ENCODE peak calls at places on chromosomes 7 and 10, in nine cellular contexts. One of them, this sample, is unnamed.

GRCh38 chr10:25851548-25851947 is 82.5 kb upstream of the MYO3A start:
- DNase-seq in NCI-H1092 treated with DMSO at 0.1 percent for 48 hours: no peak
- DNase-seq in GM10248: no peak
- DNase-seq in NCI-H460: no peak
- DNase-seq in neural crest cell: no peak
- DNase-seq in aorta: no peak
- DNase-seq in activated T-helper 1 cell treated with Interleukin-2 at 50 U/mL for 16 hours: no peak
- DNase-seq in pons: no peak
- DNase-seq in SHP77: no peak
- DNase-seq in this sample: no peak

GRCh38 chr10:103685880-103686669 is 169.3 kb downstream of the SH3PXD2A start:
- DNase-seq in NCI-H1092 treated with DMSO at 0.1 percent for 48 hours: peak
- DNase-seq in GM10248: peak
- DNase-seq in NCI-H460: peak
- DNase-seq in neural crest cell: peak
- DNase-seq in aorta: peak
- DNase-seq in activated T-helper 1 cell treated with Interleukin-2 at 50 U/mL for 16 hours: peak
- DNase-seq in pons: peak
- DNase-seq in SHP77: peak
- DNase-seq in this sample: peak

GRCh38 chr7:2542924-2543871 is 12.1 kb downstream of the BRAT1 start:
- DNase-seq in NCI-H1092 treated with DMSO at 0.1 percent for 48 hours: no peak
- DNase-seq in GM10248: no peak
- DNase-seq in NCI-H460: no peak
- DNase-seq in neural crest cell: no peak
- DNase-seq in aorta: no peak
- DNase-seq in activated T-helper 1 cell treated with Interleukin-2 at 50 U/mL for 16 hours: no peak
- DNase-seq in pons: no peak
- DNase-seq in SHP77: no peak
- DNase-seq in this sample: no peak

GRCh38 chr10:69428138-69428537 is 11.4 kb upstream of the TACR2 start:
- DNase-seq in NCI-H1092 treated with DMSO at 0.1 percent for 48 hours: peak
- DNase-seq in GM10248: no peak
- DNase-seq in NCI-H460: no peak
- DNase-seq in neural crest cell: no peak
- DNase-seq in aorta: no peak
- DNase-seq in activated T-helper 1 cell treated with Interleukin-2 at 50 U/mL for 16 hours: no peak
- DNase-seq in pons: no peak
- DNase-seq in SHP77: peak
- DNase-seq in this sample: peak

GRCh38 chr7:157302314-157302711 is 34.5 kb upstream of the DNAJB6 start:
- DNase-seq in NCI-H1092 treated with DMSO at 0.1 percent for 48 hours: peak
- DNase-seq in GM10248: peak
- DNase-seq in NCI-H460: no peak
- DNase-seq in neural crest cell: no peak
- DNase-seq in aorta: peak
- DNase-seq in activated T-helper 1 cell treated with Interleukin-2 at 50 U/mL for 16 hours: peak
- DNase-seq in pons: peak
- DNase-seq in SHP77: peak
- DNase-seq in this sample: no peak

GRCh38 chr10:110636932-110637557 is 7.1 kb upstream of the RBM20 start:
- DNase-seq in NCI-H1092 treated with DMSO at 0.1 percent for 48 hours: no peak
- DNase-seq in GM10248: no peak
- DNase-seq in NCI-H460: no peak
- DNase-seq in neural crest cell: no peak
- DNase-seq in aorta: no peak
- DNase-seq in activated T-helper 1 cell treated with Interleukin-2 at 50 U/mL for 16 hours: no peak
- DNase-seq in pons: no peak
- DNase-seq in SHP77: peak
- DNase-seq in this sample: no peak

GRCh38 chr7:116785851-116786250 is 76.5 kb upstream of the CAPZA2 start:
- DNase-seq in NCI-H1092 treated with DMSO at 0.1 percent for 48 hours: no peak
- DNase-seq in GM10248: no peak
- DNase-seq in NCI-H460: no peak
- DNase-seq in neural crest cell: no peak
- DNase-seq in aorta: no peak
- DNase-seq in activated T-helper 1 cell treated with Interleukin-2 at 50 U/mL for 16 hours: no peak
- DNase-seq in pons: no peak
- DNase-seq in SHP77: no peak
- DNase-seq in this sample: no peak

GRCh38 chr7:156780724-156781455 is 112.1 kb downstream of the LMBR1 start:
- DNase-seq in NCI-H1092 treated with DMSO at 0.1 percent for 48 hours: no peak
- DNase-seq in GM10248: peak
- DNase-seq in NCI-H460: no peak
- DNase-seq in neural crest cell: no peak
- DNase-seq in aorta: no peak
- DNase-seq in activated T-helper 1 cell treated with Interleukin-2 at 50 U/mL for 16 hours: no peak
- DNase-seq in pons: no peak
- DNase-seq in SHP77: no peak
- DNase-seq in this sample: no peak

GRCh38 chr7:114715907-114716306 is 206.0 kb upstream of the MDFIC start:
- DNase-seq in NCI-H1092 treated with DMSO at 0.1 percent for 48 hours: no peak
- DNase-seq in GM10248: no peak
- DNase-seq in NCI-H460: no peak
- DNase-seq in neural crest cell: no peak
- DNase-seq in aorta: no peak
- DNase-seq in activated T-helper 1 cell treated with Interleukin-2 at 50 U/mL for 16 hours: no peak
- DNase-seq in pons: no peak
- DNase-seq in SHP77: no peak
- DNase-seq in this sample: no peak

GRCh38 chr7:115499966-115500365 is 530.6 kb downstream of the TFEC start:
- DNase-seq in NCI-H1092 treated with DMSO at 0.1 percent for 48 hours: no peak
- DNase-seq in GM10248: no peak
- DNase-seq in NCI-H460: no peak
- DNase-seq in neural crest cell: no peak
- DNase-seq in aorta: no peak
- DNase-seq in activated T-helper 1 cell treated with Interleukin-2 at 50 U/mL for 16 hours: no peak
- DNase-seq in pons: no peak
- DNase-seq in SHP77: no peak
- DNase-seq in this sample: no peak

GRCh38 chr10:26627320-26627719 is 70.2 kb upstream of the PDSS1 start:
- DNase-seq in NCI-H1092 treated with DMSO at 0.1 percent for 48 hours: no peak
- DNase-seq in GM10248: no peak
- DNase-seq in NCI-H460: no peak
- DNase-seq in neural crest cell: no peak
- DNase-seq in aorta: no peak
- DNase-seq in activated T-helper 1 cell treated with Interleukin-2 at 50 U/mL for 16 hours: no peak
- DNase-seq in pons: no peak
- DNase-seq in SHP77: peak
- DNase-seq in this sample: peak

GRCh38 chr10:26090762-26091161 is 125.8 kb upstream of the GAD2 start:
- DNase-seq in NCI-H1092 treated with DMSO at 0.1 percent for 48 hours: no peak
- DNase-seq in GM10248: no peak
- DNase-seq in NCI-H460: no peak
- DNase-seq in neural crest cell: no peak
- DNase-seq in aorta: no peak
- DNase-seq in activated T-helper 1 cell treated with Interleukin-2 at 50 U/mL for 16 hours: no peak
- DNase-seq in pons: no peak
- DNase-seq in SHP77: no peak
- DNase-seq in this sample: no peak

This sample was measured in NCI-H526.